ENCODE peak calls at places on chromosome 13, in nine cellular contexts. O is CD4-positive, alpha-beta memory T cell; C is Right ventricle myocardium superior; S is left ventricle myocardium inferior; W is NCI-H524 treated with DMSO at 0.1 percent for 48 hours; B is ovary; Z is stimulated activated CD4-positive, alpha-beta T cell treated with anti-CD3 and anti-CD28 coated beads, Interleukin-2, amount 100 ng/mL, for 48 hours; X is thoracic aorta; H is NCI-H526. T is an unnamed sample.

GRCh38 chr13:75687145-75687763 is 51.1 kb downstream of the LMO7 start:
- DNase-seq in X (no peak), S (no peak), H (peak; percentile 13), O (no peak), B (no peak), W (no peak), Z (no peak), C (no peak), T (no peak)

GRCh38 chr13:110869231-110869804 is 45.6 kb downstream of the ANKRD10 start:
- DNase-seq in W (no peak), X (no peak), B (no peak), C (no peak), O (no peak), S (no peak), H (no peak), Z (no peak), T (no peak)

GRCh38 chr13:61410669-61411297 is 4.9 kb downstream of the PCDH20 start:
- DNase-seq in C (no peak), S (no peak), Z (no peak), X (no peak), O (no peak), W (no peak), H (no peak), B (no peak), T (no peak)

GRCh38 chr13:38415233-38415632 is 65.6 kb downstream of the UFM1 start:
- DNase-seq in B (no peak), Z (no peak), C (no peak), W (no peak), X (no peak), O (peak; percentile 12), H (no peak), S (no peak), T (no peak)

GRCh38 chr13:53121131-53121773 is 92.6 kb downstream of the OLFM4 start:
- DNase-seq in Z (no peak), X (no peak), B (no peak), C (no peak), W (no peak), S (no peak), H (no peak), O (no peak), T (no peak)

GRCh38 chr13:33110713-33111413 is 94.6 kb downstream of the KL start:
- DNase-seq in O (no peak), H (no peak), W (no peak), Z (no peak), C (peak; percentile 80), B (no peak), S (peak; percentile 65), X (no peak), T (no peak)

GRCh38 chr13:99265162-99265822 is 7.1 kb upstream of the GPR18 start:
- DNase-seq in H (no peak), Z (peak; percentile 43), O (no peak), C (no peak), S (no peak), B (no peak), X (no peak), W (no peak), T (no peak)

GRCh38 chr13:40190656-40191100 is 475.8 kb downstream of the FOXO1 start:
- DNase-seq in Z (peak; percentile 48), S (no peak), B (no peak), X (no peak), H (no peak), O (peak; percentile 76), W (peak; percentile 9), C (peak; percentile 51), T (peak; percentile 47)

GRCh38 chr13:56510836-56511235 is 629.9 kb upstream of the PRR20A start:
- DNase-seq in W (no peak), H (no peak), C (no peak), O (no peak), B (no peak), X (no peak), S (no peak), Z (no peak), T (no peak)

GRCh38 chr13:97430296-97430695 is 3.7 kb upstream of the RAP2A start:
- DNase-seq in X (no peak), S (no peak), H (no peak), Z (no peak), O (no peak), B (no peak), W (no peak), C (no peak), T (no peak)

GRCh38 chr13:72186730-72187422 is 319.9 kb upstream of the DACH1 start:
- DNase-seq in H (no peak), Z (no peak), X (no peak), S (no peak), B (no peak), C (no peak), W (no peak), O (no peak), T (no peak)

GRCh38 chr13:37226966-37227365 is 121.5 kb upstream of the CSNK1A1L start:
- DNase-seq in H (no peak), W (no peak), B (no peak), S (no peak), Z (no peak), X (no peak), C (no peak), O (no peak), T (no peak)

GRCh38 chr13:34750078-34750703 is 191.9 kb upstream of the NBEA start:
- DNase-seq in C (peak; percentile 48), H (peak; percentile 58), B (peak; percentile 48), Z (no peak), W (peak; percentile 40), S (peak; percentile 23), X (no peak), O (no peak), T (no peak)

GRCh38 chr13:31110617-31111016 is 51.1 kb downstream of the HSPH1 start:
- DNase-seq in X (no peak), S (no peak), C (no peak), Z (no peak), O (no peak), H (no peak), W (no peak), B (no peak), T (no peak)

GRCh38 chr13:110421696-110422395 is 114.8 kb downstream of the COL4A2 start:
- DNase-seq in H (no peak), Z (no peak), S (no peak), C (no peak), B (no peak), X (no peak), O (peak; percentile 30), W (no peak), T (no peak)

T was measured in DMS 273 treated with DMSO at 0.1 percent for 48 hours.